ENCODE peak calls at places on chromosome 22, in seven cellular contexts. H, G, N, B, Q, Z and W are unnamed samples.

GRCh38 chr22:33000342-33001280 is 57.6 kb downstream of the SYN3 start:
- DNase-seq in H (peak), G (peak), N (peak), B (peak), Q (peak), Z (peak), W (peak)

GRCh38 chr22:31104869-31105268 is 2.5 kb downstream of the SELENOM start:
- DNase-seq in H (no peak), G (peak), N (peak), B (peak), Q (peak), Z (peak), W (no peak)

GRCh38 chr22:41481131-41481830 is 12.4 kb downstream of the ACO2 start:
- DNase-seq in H (no peak), G (peak), N (no peak), B (no peak), Q (no peak), Z (peak), W (peak)

GRCh38 chr22:42437488-42438292 is 5.5 kb upstream of the NFAM1 start:
- DNase-seq in H (peak), G (peak), N (peak), B (peak), Q (peak), Z (peak), W (peak)

GRCh38 chr22:38572065-38572464 is 2.1 kb upstream of the DMC1 start:
- DNase-seq in H (peak), G (peak), N (peak), B (no peak), Q (peak), Z (peak), W (peak)

GRCh38 chr22:37661160-37661924 is 2.8 kb downstream of the PDXP start:
- DNase-seq in H (peak), G (peak), N (no peak), B (no peak), Q (no peak), Z (no peak), W (peak)

GRCh38 chr22:49853981-49854791 is 542 bp downstream of the ZBED4 start:
- DNase-seq in H (peak), G (peak), N (peak), B (peak), Q (peak), Z (peak), W (peak)

GRCh38 chr22:38925571-38926041 is 31.8 kb upstream of the APOBEC3A start:
- DNase-seq in H (no peak), G (no peak), N (no peak), B (no peak), Q (no peak), Z (no peak), W (peak)

GRCh38 chr22:25114369-25115362 is 85.0 kb upstream of the CRYBB3 start:
- DNase-seq in H (no peak), G (no peak), N (no peak), B (no peak), Q (no peak), Z (no peak), W (no peak)

GRCh38 chr22:29108137-29108536 is 35.3 kb downstream of the KREMEN1 start:
- DNase-seq in H (peak), G (no peak), N (no peak), B (no peak), Q (no peak), Z (peak), W (peak)

GRCh38 chr22:18057568-18058209 is 20.1 kb upstream of the PEX26 start:
- DNase-seq in H (peak), G (no peak), N (no peak), B (no peak), Q (no peak), Z (peak), W (peak)

GRCh38 chr22:36644333-36644757 is 59.2 kb downstream of the CACNG2 start:
- DNase-seq in H (peak), G (peak), N (peak), B (peak), Q (peak), Z (peak), W (peak)

GRCh38 chr22:30031764-30032468 is 48.3 kb upstream of the HORMAD2 start:
- DNase-seq in H (no peak), G (no peak), N (no peak), B (no peak), Q (no peak), Z (no peak), W (no peak)

GRCh38 chr22:30890689-30891442 is 77.7 kb downstream of the MORC2 start:
- DNase-seq in H (peak), G (peak), N (peak), B (peak), Q (peak), Z (no peak), W (peak)

GRCh38 chr22:40463727-40464126 is 93.3 kb downstream of the SGSM3 start:
- DNase-seq in H (no peak), G (no peak), N (no peak), B (no peak), Q (no peak), Z (no peak), W (no peak)

GRCh38 chr22:26428515-26429457 is at the start of gene ASPHD2:
- DNase-seq in H (peak), G (peak), N (peak), B (peak), Q (peak), Z (peak), W (peak)

GRCh38 chr22:24460418-24461089 is 33.2 kb downstream of the ADORA2A start:
- DNase-seq in H (peak), G (peak), N (no peak), B (no peak), Q (no peak), Z (no peak), W (peak)

GRCh38 chr22:29151316-29151715 is 54.4 kb upstream of the EMID1 start:
- DNase-seq in H (no peak), G (no peak), N (no peak), B (no peak), Q (no peak), Z (no peak), W (no peak)

GRCh38 chr22:49737101-49737551 is 90.5 kb downstream of the BRD1 start:
- DNase-seq in H (no peak), G (no peak), N (no peak), B (no peak), Q (no peak), Z (no peak), W (no peak)

GRCh38 chr22:29311468-29312217 is 3.9 kb downstream of the RASL10A start:
- DNase-seq in H (no peak), G (no peak), N (peak), B (no peak), Q (no peak), Z (no peak), W (no peak)

DNA sequence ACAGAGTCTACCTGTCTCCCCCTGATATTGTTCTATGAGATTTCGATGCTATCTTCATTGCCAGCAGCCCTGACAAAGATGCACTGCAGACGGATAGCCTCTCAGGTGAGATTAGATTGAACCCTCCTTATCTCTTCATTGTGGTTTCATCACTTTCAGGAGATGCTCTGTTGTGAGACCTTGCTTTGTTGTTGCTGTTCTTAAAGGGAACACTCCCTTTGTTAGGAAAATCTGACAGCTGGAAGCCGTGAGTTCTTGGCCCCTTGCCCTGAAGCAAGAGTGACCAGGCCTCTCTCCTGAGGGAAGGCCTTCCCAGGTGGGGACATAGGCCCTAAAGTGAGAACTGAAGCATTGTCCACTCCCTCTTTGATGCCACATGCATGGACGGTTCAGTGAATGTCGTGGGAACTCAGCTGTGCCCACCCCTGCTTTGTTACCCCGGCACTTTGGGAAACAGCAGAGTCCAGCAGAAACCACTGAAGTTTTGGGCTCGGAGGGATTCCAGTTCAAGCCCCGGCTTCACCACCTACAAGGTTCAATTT is 976.1 kb downstream of the TBC1D22A start:
- DNase-seq in H (no peak), G (peak), N (no peak), B (no peak), Q (no peak), Z (no peak), W (no peak)
- H2BK120ac ChIP-seq in H (no peak), G (no peak), N (no peak), B (no peak), Q (no peak), Z (no peak), W (no peak)

GRCh38 chr22:22907551-22908494 is 20.2 kb downstream of the IGLL5 start:
- DNase-seq in H (no peak), G (no peak), N (no peak), B (no peak), Q (no peak), Z (no peak), W (no peak)
- H3K4me2 ChIP-seq in H (no peak), G (no peak), N (no peak), B (no peak), Q (no peak), Z (no peak), W (no peak)

DNA sequence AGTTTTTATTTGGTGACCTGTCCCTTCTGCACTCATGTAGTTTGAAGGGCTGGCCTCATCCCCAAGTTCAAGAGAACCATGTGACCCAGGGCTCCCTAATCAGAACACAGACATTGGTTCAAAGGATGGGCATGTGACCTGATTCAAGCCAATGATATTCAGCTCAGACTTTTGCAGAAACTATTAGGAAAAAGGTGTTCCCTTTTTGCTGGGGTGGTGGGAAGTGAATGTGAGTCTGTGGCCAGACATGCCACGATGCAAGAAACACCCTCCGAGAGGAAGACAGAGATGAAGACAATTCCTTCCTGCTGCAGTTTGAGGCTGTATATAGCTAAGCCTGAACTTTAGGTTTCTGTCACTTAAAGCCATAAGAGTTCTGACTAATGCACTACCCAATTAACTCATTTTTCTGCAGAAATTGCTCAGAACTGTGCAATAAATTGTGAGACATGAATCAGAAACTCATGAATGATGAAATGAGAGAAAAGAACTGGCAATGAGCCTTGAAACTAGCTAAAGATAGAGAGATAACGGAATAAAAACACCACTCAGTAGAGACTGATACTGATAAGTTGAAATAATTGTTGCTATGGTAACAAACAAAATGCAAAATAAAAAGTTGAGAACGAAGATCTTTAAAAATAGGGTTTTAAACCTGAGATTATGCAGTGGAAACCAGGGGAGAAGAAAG is 9.2 kb upstream of the MAPK1 start:
- DNase-seq in H (peak), G (peak), N (no peak), B (no peak), Q (no peak), Z (no peak), W (peak)
- H2BK120ac ChIP-seq in H (no peak), G (no peak), N (no peak), B (no peak), Q (no peak), Z (no peak), W (no peak)

GRCh38 chr22:27670701-27671412 is 130.7 kb downstream of the MN1 start:
- DNase-seq in H (peak), G (peak), N (peak), B (peak), Q (peak), Z (no peak), W (no peak)
- H3K4me2 ChIP-seq in H (no peak), G (no peak), N (peak), B (peak), Q (peak), Z (peak), W (no peak)

DNA sequence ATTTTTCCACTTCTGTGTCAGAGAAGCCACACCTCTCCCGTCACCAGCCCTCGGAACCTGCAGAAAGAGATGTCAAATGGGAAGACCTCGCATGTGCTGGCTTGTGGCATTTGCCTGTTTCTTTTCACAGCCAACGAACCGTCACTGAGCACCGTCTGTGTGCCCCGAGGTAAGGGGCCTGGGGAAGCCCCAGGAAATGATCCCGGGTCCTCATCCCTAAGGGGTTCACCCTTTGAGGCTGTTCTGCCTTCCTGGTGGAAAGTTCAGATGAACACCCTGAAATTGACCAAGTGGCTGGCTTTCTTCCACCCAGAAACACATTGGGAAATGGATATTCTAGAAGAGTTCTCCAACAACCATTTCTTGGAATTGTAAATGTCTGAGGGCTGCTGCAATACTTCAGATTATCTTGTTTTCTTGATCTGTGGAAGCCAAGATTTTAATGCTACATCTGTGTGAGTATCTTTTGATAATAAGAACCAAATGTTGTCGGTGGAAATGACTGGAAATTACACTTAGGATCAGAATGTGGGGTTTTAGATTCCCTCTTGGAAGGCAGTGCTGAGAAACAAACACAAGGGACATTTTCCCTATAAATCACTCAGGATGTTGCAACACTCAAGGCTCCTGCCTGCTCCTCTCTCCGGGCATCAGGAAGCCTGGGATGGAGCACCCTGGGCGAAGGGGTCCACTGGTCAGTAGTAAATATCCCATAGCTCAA is 37.6 kb downstream of the RIBC2 start:
- DNase-seq in H (peak), G (no peak), N (no peak), B (no peak), Q (no peak), Z (no peak), W (peak)
- H2BK120ac ChIP-seq in H (peak), G (no peak), N (no peak), B (no peak), Q (no peak), Z (peak), W (peak)

DNA sequence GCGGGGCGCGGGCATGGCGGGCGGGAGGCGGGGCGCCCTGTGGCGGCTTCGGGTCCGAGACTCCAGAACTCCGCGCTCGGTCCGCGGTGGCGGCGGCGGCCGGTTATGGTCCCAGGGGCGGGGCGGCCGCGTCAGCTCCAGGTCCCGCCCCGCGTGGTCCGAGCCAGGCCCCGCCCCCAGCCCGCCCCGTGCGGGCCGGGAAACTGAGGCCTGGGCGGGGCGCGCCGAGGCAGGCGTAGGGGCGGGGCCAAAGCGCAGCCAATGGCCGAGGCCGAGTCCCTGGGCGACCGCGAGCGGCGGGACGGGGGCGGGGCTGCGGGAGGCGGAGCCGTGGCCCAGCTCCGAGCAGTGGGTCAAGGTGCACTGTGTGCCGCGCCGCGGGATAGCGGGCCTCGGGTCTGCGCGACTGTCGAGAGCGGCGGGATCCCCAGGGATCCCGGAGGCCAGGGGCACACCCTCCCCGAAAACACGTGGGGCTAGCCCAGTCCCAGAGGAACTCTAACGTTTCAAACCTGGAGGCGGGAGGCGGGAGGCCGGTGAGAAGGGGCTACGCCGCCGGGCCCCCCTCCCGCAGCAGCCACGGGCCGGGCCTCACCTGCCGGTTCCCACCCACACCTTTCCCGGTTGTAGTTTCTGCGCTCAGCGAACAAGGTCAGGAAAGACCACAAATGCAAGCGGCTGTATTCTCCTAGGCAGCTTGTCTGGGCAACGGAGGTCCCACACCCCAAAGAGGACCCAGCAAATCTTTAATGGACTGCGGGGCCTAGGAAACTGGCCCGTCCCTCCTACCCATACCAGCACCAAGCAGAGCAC is at the start of gene SLC25A1:
- DNase-seq in H (peak), G (peak), N (peak), B (peak), Q (peak), Z (peak), W (peak)
- H3K4me2 ChIP-seq in H (peak), G (peak), N (peak), B (peak), Q (peak), Z (peak), W (peak)

GRCh38 chr22:44453441-44454112 is 44.5 kb downstream of the RTL6 start:
- DNase-seq in H (no peak), G (no peak), N (no peak), B (no peak), Q (no peak), Z (no peak), W (no peak)

GRCh38 chr22:44451016-44451415 is 47.0 kb downstream of the RTL6 start:
- DNase-seq in H (no peak), G (no peak), N (no peak), B (no peak), Q (no peak), Z (no peak), W (no peak)

GRCh38 chr22:44454113-44454769 is 43.8 kb downstream of the RTL6 start:
- DNase-seq in H (no peak), G (no peak), N (no peak), B (no peak), Q (no peak), Z (no peak), W (no peak)

GRCh38 chr22:44450503-44450902 is 47.5 kb downstream of the RTL6 start:
- DNase-seq in H (no peak), G (no peak), N (no peak), B (no peak), Q (no peak), Z (no peak), W (no peak)

DNA sequence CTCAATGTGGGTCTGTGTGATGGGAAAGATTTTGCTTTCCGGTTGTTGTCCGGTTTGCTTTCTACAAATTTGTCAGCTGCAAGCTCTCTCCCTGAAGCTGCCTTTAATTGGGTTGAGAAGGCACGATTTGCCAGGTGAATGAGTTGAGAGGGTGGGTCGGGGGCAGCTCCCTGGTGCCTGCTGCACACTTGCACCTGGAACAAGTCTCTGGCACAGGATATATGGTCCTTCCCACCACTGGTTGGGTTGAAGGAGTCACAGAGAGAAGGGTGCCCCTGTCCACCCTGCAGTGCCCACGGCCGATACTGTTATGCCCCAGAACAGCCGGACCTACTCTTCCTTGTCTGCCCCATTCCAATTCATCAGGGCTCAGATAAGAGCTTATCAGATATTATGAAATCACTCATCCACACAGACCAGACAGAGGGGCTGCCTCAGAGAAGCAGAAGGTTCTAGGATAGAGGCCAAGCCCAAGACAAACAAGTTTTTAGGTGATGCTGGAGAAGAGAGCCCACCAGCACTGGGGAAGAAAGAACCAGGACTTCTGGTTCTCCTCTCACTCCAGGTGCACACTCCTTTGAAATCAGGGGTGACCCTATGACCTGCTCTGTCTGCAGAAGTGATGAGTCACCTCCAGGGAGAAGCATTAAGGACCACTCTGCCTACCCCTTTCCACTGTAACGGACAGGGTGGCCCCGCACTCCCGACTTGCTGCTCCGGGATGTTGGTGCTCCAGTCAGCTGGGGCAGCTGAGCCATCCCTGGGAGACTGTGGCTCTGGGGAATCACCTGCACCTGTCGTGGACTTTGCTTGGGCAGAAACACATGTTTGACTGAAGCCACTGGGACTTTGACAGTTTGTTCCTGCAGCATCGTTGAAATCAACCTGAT is 45.3 kb downstream of the RTL6 start:
- DNase-seq in H (no peak), G (no peak), N (no peak), B (no peak), Q (no peak), Z (no peak), W (no peak)
- H2BK120ac ChIP-seq in H (no peak), G (no peak), N (no peak), B (no peak), Q (no peak), Z (no peak), W (no peak)

GRCh38 chr22:48639896-48640732 is 1187.6 kb downstream of the BRD1 start:
- DNase-seq in H (no peak), G (no peak), N (no peak), B (no peak), Q (no peak), Z (no peak), W (no peak)
- H3K4me2 ChIP-seq in H (no peak), G (no peak), N (no peak), B (no peak), Q (no peak), Z (no peak), W (no peak)

GRCh38 chr22:23089633-23090032 is 19.3 kb downstream of the GNAZ start:
- DNase-seq in H (no peak), G (no peak), N (no peak), B (no peak), Q (no peak), Z (no peak), W (no peak)
- H2BK120ac ChIP-seq in H (no peak), G (no peak), N (no peak), B (no peak), Q (no peak), Z (no peak), W (no peak)